ENCODE peak calls at places on chromosomes 3 and 15, in eight cellular contexts. O, H, Z, I, E, Y, P and L are unnamed samples.

GRCh38 chr3:156687023-156687422 is 12.6 kb downstream of the TIPARP start:
- DNase-seq in Y (no peak), P (no peak), I (no peak), H (no peak), Z (no peak), O (no peak), E (peak; percentile 36), L (no peak)

GRCh38 chr3:184679056-184679502 is 32.8 kb downstream of the MAGEF1 start:
- DNase-seq in Y (no peak), P (no peak), H (peak; percentile 67), I (no peak), Z (no peak), O (peak; percentile 65), E (no peak), L (peak; percentile 84)

GRCh38 chr3:179929091-179929529 is 107.6 kb downstream of the PEX5L start:
- DNase-seq in E (peak; percentile 60), Y (peak; percentile 73), I (peak; percentile 55), O (no peak), P (no peak), Z (no peak), H (peak; percentile 24), L (no peak)

GRCh38 chr3:186414735-186415419 is 52.8 kb upstream of the DGKG start:
- DNase-seq in I (peak; percentile 63), E (peak; percentile 77), P (peak; percentile 77), H (no peak), Y (peak; percentile 97), O (peak; percentile 52), Z (no peak), L (no peak)

GRCh38 chr3:156693166-156693565 is 18.8 kb downstream of the TIPARP start:
- DNase-seq in H (no peak), Y (peak; percentile 62), Z (no peak), P (no peak), O (no peak), I (peak; percentile 43), E (peak; percentile 79), L (no peak)

GRCh38 chr3:48598323-48599076 is 3.4 kb upstream of the COL7A1 start:
- DNase-seq in Z (no peak), E (peak; percentile 94), O (peak; percentile 77), P (peak; percentile 92), I (peak; percentile 84), Y (peak; percentile 94), H (peak; percentile 77), L (peak; percentile 90)

GRCh38 chr3:129612350-129613204 is 6.1 kb upstream of the PLXND1 start:
- DNase-seq in Z (no peak), I (no peak), P (no peak), Y (peak; percentile 21), H (no peak), O (peak; percentile 14), E (peak; percentile 20), L (no peak)

GRCh38 chr3:14925729-14926591 is 21.4 kb upstream of the NR2C2 start:
- DNase-seq in Y (peak; percentile 80), P (no peak), H (peak; percentile 38), Z (no peak), O (no peak), I (peak; percentile 56), E (peak; percentile 71), L (no peak)

GRCh38 chr3:100030346-100030745 is 84.0 kb downstream of the FILIP1L start:
- DNase-seq in E (peak; percentile 53), H (no peak), Z (no peak), Y (peak; percentile 84), P (no peak), I (no peak), O (no peak), L (no peak)

GRCh38 chr3:183594636-183595035 is 39.1 kb upstream of the KLHL6 start:
- DNase-seq in Z (no peak), O (no peak), E (no peak), I (no peak), H (no peak), P (no peak), Y (no peak), L (no peak)

GRCh38 chr15:38707802-38708671 is 143.4 kb upstream of the RASGRP1 start:
- DNase-seq in H (peak; percentile 13), I (peak; percentile 63), Z (no peak), Y (peak; percentile 77), P (no peak), O (peak; percentile 24), E (peak; percentile 80), L (no peak)

GRCh38 chr3:78283994-78284393 is 1244.1 kb downstream of the ROBO2 start:
- DNase-seq in H (no peak), Z (no peak), Y (peak; percentile 15), E (no peak), P (no peak), O (no peak), I (no peak), L (no peak)

GRCh38 chr3:9130318-9131110 is 118.9 kb downstream of the SRGAP3 start:
- DNase-seq in H (no peak), I (no peak), O (no peak), E (no peak), Y (no peak), Z (no peak), P (no peak), L (no peak)

GRCh38 chr3:162491957-162492356 is 995.3 kb downstream of the OTOL1 start:
- DNase-seq in Z (no peak), O (no peak), P (no peak), H (no peak), Y (peak; percentile 42), E (peak; percentile 36), I (no peak), L (no peak)

GRCh38 chr3:123357275-123357674 is 91.6 kb downstream of the ADCY5 start:
- DNase-seq in E (no peak), I (no peak), H (no peak), Z (no peak), O (no peak), P (no peak), Y (no peak), L (no peak)

GRCh38 chr3:19662516-19662915 is 271.5 kb downstream of the EFHB start:
- DNase-seq in O (no peak), Y (no peak), H (no peak), Z (no peak), I (no peak), E (no peak), P (no peak), L (no peak)

GRCh38 chr15:67094001-67094826 is 28.8 kb downstream of the SMAD3 start:
- DNase-seq in Y (no peak), I (no peak), H (no peak), E (no peak), P (no peak), O (no peak), Z (no peak), L (no peak)

GRCh38 chr15:69973102-69973714 is 124.5 kb downstream of the TLE3 start:
- DNase-seq in I (peak; percentile 36), Y (peak; percentile 85), H (no peak), O (no peak), Z (no peak), P (no peak), E (peak; percentile 37), L (no peak)

GRCh38 chr15:63181658-63182057 is 7.7 kb upstream of the RAB8B start:
- DNase-seq in O (no peak), E (peak; percentile 80), P (no peak), Z (no peak), H (no peak), I (no peak), Y (no peak), L (no peak)

GRCh38 chr3:104102386-104102785 is 1264.3 kb upstream of the ALCAM start:
- DNase-seq in I (peak; percentile 70), Z (no peak), E (peak; percentile 55), Y (peak; percentile 64), P (no peak), H (no peak), O (no peak), L (no peak)

GRCh38 chr3:147369671-147370123 is 36.6 kb downstream of the ZIC4 start:
- DNase-seq in Y (no peak), I (no peak), H (no peak), Z (no peak), O (no peak), E (no peak), P (no peak), L (no peak)
- H3K27me3 ChIP-seq in Y (peaks cover 92% of the 10 kb centered on the region), I (peaks cover 6% of the 10 kb centered on the region), H (peaks cover 100% of the 10 kb centered on the region), Z (peaks cover 88% of the 10 kb centered on the region), O (peaks cover 78% of the 10 kb centered on the region), E (peaks cover 77% of the 10 kb centered on the region), P (peaks cover 8% of the 10 kb centered on the region), L (peaks cover 49% of the 10 kb centered on the region)

DNA sequence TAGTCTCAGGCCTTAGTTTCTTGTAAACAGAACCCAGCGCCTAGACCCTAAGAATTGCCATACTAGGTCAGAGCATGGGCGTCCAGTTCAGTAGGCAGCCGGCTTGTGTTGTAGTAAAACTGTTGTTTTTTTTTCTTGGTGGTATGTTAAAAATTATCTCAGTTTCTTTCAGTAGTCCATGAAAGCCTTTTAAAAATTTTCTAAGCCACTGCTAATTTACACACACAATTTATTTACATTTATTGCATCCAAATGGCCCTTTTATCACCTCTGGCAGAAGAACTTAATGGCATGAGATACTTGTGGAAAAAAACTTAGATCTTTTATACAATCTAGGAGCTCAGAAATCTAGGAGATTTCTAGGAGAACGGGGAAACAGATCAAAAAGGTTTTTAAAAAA is 1.3 kb downstream of the PPP2R3A start:
- DNase-seq in H (no peak), Z (no peak), O (no peak), I (no peak), E (no peak), P (no peak), Y (no peak), L (no peak)
- H3K4me3 ChIP-seq in H (peak overlapping the region; percentile 78), Z (peak overlapping the region; percentile 82), O (peak overlapping the region; percentile 69), I (peak overlapping the region; percentile 74), E (peak overlapping the region; percentile 88), P (peak overlapping the region; percentile 92), Y (peak overlapping the region; percentile 82), L (peak overlapping the region; percentile 74)

DNA sequence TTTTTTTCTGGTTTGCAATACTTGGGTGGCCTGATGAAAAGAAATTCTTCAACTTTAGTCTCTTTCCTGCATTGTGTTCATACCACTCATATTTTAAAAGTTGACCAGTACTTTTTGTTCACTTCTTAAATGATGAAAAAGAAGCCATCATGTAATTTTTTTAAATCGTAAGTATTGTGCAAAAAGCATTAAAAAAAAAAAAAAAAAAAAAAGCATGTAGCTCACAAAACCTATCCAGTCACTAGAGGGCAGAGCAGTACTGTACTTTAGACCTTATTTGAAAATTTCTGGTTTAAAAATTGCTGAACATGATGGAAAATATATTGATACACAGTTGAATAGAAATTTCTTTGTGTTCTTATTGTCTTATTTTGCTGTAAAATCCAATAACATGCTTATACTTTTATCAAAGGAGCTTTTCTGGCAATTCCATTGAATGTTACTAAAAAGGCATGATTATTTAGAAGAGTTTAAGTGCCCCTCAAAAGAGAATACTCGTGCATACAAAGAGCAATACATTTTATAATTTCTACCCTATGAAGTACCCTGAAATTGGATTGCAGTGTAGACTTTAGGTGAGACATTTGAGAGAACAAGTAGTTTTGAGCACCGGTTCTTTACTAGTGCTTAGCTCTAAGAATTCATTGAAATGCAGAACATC is 137.7 kb downstream of the BBX start:
- DNase-seq in Y (peak; percentile 43), P (no peak), H (no peak), E (peak; percentile 77), Z (no peak), I (no peak), O (no peak), L (no peak)
- TF ChIP-seq CTCF in Y (peak; percentile 89), P (peak; percentile 24), H (peak; percentile 73), E (peak; percentile 75), Z (peak; percentile 62), I (peak; percentile 57), O (peak; percentile 39), L (peak; percentile 69)

DNA sequence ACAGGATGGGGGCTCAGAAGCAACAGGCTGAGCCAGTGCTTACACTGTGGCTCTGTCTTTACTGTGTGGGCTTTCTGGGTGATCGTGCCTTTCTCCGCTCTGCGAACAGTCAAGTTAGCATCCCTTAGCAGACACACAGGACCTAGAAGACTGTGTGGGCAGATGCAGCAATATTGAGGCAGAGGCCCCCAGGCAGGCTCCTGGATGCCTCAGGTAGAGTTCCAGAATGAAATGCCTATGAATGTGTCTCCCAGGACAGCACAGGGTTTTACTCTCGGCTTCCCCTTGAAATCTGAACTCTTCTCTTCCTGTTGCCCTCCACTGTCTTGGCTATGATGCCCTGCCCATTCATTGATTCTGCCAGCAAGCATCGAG is 90.9 kb upstream of the ALDH1A3 start:
- DNase-seq in Z (no peak), O (no peak), Y (no peak), H (peak; percentile 1), E (no peak), I (no peak), P (peak; percentile 21), L (no peak)
- H3K27me3 ChIP-seq in Z (no peaks in the 10 kb centered on the region), O (no peaks in the 10 kb centered on the region), Y (no peaks in the 10 kb centered on the region), H (peaks cover 14% of the 10 kb centered on the region), E (peaks cover 4% of the 10 kb centered on the region), I (no peaks in the 10 kb centered on the region), P (no peaks in the 10 kb centered on the region), L (peaks cover 2% of the 10 kb centered on the region)